ENCODE peak calls at places on chromosomes 12 and 14, in seven cellular contexts. N, T, I, H, F, X and S are unnamed samples.

GRCh38 chr12:122886851-122887816 is 8.8 kb downstream of the VPS37B start:
- DNase-seq in H (peak), X (peak), T (no peak), F (no peak), N (no peak), I (no peak), S (no peak)

GRCh38 chr12:95646781-95647184 is 95.5 kb upstream of the USP44 start:
- DNase-seq in F (no peak), N (no peak), H (no peak), T (no peak), I (peak), X (peak), S (peak)

GRCh38 chr12:47886471-47887240 is 18.1 kb downstream of the VDR start:
- DNase-seq in X (no peak), F (no peak), H (no peak), T (no peak), I (no peak), N (no peak), S (no peak)

GRCh38 chr12:39613525-39613924 is 6.1 kb downstream of the ABCD2 start:
- DNase-seq in X (no peak), H (no peak), I (no peak), F (no peak), N (no peak), T (no peak), S (no peak)

GRCh38 chr14:22472466-22472865 is 116.6 kb downstream of the DAD1 start:
- DNase-seq in H (no peak), T (no peak), N (no peak), X (no peak), F (no peak), I (no peak), S (no peak)

GRCh38 chr14:91252901-91253794 is 8.6 kb upstream of the GPR68 start:
- DNase-seq in T (no peak), X (no peak), F (peak), I (no peak), N (peak), H (no peak), S (peak)

GRCh38 chr14:64758711-64759554 is 54.7 kb downstream of the PLEKHG3 start:
- DNase-seq in X (peak), N (peak), F (no peak), I (peak), T (no peak), H (peak), S (no peak)

GRCh38 chr14:97033556-97034081 is 236.4 kb downstream of the VRK1 start:
- DNase-seq in H (no peak), F (no peak), I (no peak), X (no peak), N (no peak), T (no peak), S (peak)

GRCh38 chr12:132071001-132071810 is 72.9 kb downstream of the DDX51 start:
- DNase-seq in N (no peak), I (no peak), H (no peak), T (no peak), X (no peak), F (no peak), S (no peak)

GRCh38 chr14:67999693-68000384 is 180.3 kb downstream of the RAD51B start:
- DNase-seq in T (no peak), F (no peak), N (no peak), X (peak), H (peak), I (no peak), S (no peak)

GRCh38 chr14:81157431-81157830 is 63.3 kb downstream of the GTF2A1 start:
- DNase-seq in H (peak), T (no peak), F (no peak), X (no peak), I (no peak), N (no peak), S (no peak)

GRCh38 chr12:121448771-121449315 is 48.9 kb downstream of the RNF34 start:
- DNase-seq in T (no peak), N (no peak), I (no peak), X (no peak), F (no peak), H (no peak), S (no peak)

GRCh38 chr14:94770251-94770749 is 387 bp upstream of the GSC start:
- DNase-seq in N (no peak), X (peak), T (no peak), I (no peak), H (no peak), F (no peak), S (peak)

GRCh38 chr14:75542585-75543091 is 20.4 kb downstream of the BATF start:
- DNase-seq in F (peak), T (peak), X (peak), H (peak), I (no peak), N (no peak), S (peak)

GRCh38 chr12:50398931-50399330 is 1.8 kb upstream of the LARP4 start:
- DNase-seq in I (peak), T (no peak), X (no peak), F (no peak), N (no peak), H (no peak), S (no peak)

GRCh38 chr12:122072031-122072970 is 6.3 kb upstream of the MLXIP start:
- DNase-seq in N (peak), T (peak), I (no peak), F (no peak), H (peak), X (peak), S (no peak)

GRCh38 chr12:71958056-71958455 is 19.4 kb downstream of the TPH2 start:
- DNase-seq in I (no peak), F (no peak), N (no peak), T (no peak), X (peak), H (no peak), S (no peak)

GRCh38 chr12:162467-163307 is 51.3 kb downstream of the SLC6A12 start:
- DNase-seq in H (no peak), T (no peak), X (no peak), I (no peak), F (no peak), N (no peak), S (peak)

GRCh38 chr14:72558721-72559120 is 335.2 kb downstream of the DPF3 start:
- DNase-seq in H (peak), I (no peak), X (peak), F (no peak), N (no peak), T (peak), S (no peak)

GRCh38 chr12:70609739-70610491 is 27.3 kb downstream of the PTPRB start:
- DNase-seq in X (peak), F (no peak), I (peak), N (peak), T (peak), H (peak), S (peak)

GRCh38 chr14:34365309-34365915 is 96.6 kb downstream of the SPTSSA start:
- DNase-seq in T (no peak), X (peak), N (no peak), F (no peak), H (no peak), I (no peak), S (no peak)

GRCh38 chr12:111758120-111758561 is 8.6 kb upstream of the ALDH2 start:
- DNase-seq in I (no peak), H (peak), X (no peak), N (no peak), T (no peak), F (no peak), S (peak)

GRCh38 chr14:63616015-63616414 is 25.7 kb downstream of the WDR89 start:
- DNase-seq in H (peak), X (peak), N (no peak), F (no peak), I (no peak), T (no peak), S (no peak)

GRCh38 chr12:102958073-102958829 is 777 bp downstream of the ASCL1 start:
- DNase-seq in T (no peak), F (no peak), I (no peak), H (no peak), X (peak), N (peak), S (peak)

GRCh38 chr12:12804432-12804886 is 8.7 kb upstream of the DDX47 start:
- DNase-seq in F (no peak), X (peak), N (no peak), I (no peak), H (peak), T (no peak), S (no peak)

GRCh38 chr12:108273217-108273616 is 65.9 kb downstream of the CMKLR1 start:
- DNase-seq in H (no peak), X (no peak), F (no peak), I (no peak), T (no peak), N (peak), S (no peak)

GRCh38 chr14:52944267-52944666 is 6.6 kb downstream of the FERMT2 start:
- DNase-seq in F (no peak), H (no peak), N (no peak), I (no peak), T (no peak), X (no peak), S (no peak)

GRCh38 chr14:73943083-73943482 is 6.8 kb downstream of the FAM161B start:
- DNase-seq in N (no peak), I (no peak), X (peak), F (no peak), H (peak), T (peak), S (no peak)

GRCh38 chr12:50188280-50188781 is 21.2 kb upstream of the CERS5 start:
- DNase-seq in F (no peak), I (no peak), X (peak), H (no peak), T (peak), N (no peak), S (no peak)

GRCh38 chr12:5523396-5524115 is 91.6 kb downstream of the NTF3 start:
- DNase-seq in H (no peak), N (no peak), I (peak), F (no peak), T (no peak), X (no peak), S (no peak)

GRCh38 chr14:20610002-20610765 is 19.0 kb upstream of the RNASE12 start:
- DNase-seq in F (peak), X (peak), I (peak), H (peak), N (peak), T (peak), S (peak)

GRCh38 chr12:42483534-42483857 is 106.0 kb downstream of the PRICKLE1 start:
- DNase-seq in F (peak), T (no peak), H (no peak), N (peak), X (no peak), I (no peak), S (peak)

DNA sequence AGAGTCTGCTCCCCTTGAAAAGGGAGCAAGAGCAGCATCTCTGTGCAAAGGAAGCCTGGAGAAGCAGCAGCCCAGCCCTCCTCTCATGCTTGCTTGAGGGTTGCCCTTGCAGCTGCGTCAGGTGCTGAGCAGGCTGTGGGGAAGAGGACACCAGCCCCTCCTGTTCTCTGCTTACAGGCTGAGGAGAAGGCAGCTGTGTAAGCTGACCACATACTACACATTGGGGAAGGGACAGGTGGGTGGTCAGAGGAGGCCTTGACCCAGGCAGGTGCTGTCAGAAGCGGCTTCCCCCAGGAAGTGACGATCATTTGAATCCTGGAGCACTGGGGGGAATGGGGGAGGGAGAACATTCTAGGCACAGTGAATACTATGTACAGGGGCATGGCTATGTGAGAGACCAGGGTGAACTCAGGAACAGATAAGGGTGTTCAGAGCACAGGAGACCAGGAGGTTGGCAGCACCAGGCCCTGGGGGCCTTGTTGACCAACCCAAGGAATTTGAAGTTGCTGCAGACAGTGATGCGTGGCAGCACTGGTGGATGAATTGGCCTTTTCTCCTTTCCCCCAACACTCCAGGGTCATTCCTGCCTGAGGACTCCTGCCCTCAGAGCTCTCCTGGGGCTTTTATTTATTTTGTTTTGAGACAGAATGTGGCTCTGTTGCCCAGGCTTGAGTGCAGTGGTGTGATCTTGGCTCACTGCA is 2.7 kb upstream of the KLC1 start:
- DNase-seq in F (no peak), X (no peak), H (no peak), N (no peak), T (no peak), I (no peak), S (no peak)
- H3K4me3 ChIP-seq in F (no peak), X (no peak), H (no peak), N (no peak), T (no peak), I (no peak), S (no peak)

GRCh38 chr14:55136868-55137785 is 8.1 kb downstream of the LGALS3 start:
- DNase-seq in X (peak), H (no peak), F (no peak), N (no peak), T (peak), I (no peak), S (no peak)
- H3K4me3 ChIP-seq in X (peak), H (no peak), F (no peak), N (no peak), T (peak), I (no peak), S (no peak)

GRCh38 chr12:20508962-20509361 is 140.6 kb downstream of the PDE3A start:
- DNase-seq in N (peak), I (no peak), F (no peak), T (no peak), H (no peak), X (peak), S (no peak)

GRCh38 chr12:20514598-20514997 is 146.3 kb downstream of the PDE3A start:
- DNase-seq in H (no peak), I (no peak), N (no peak), T (no peak), X (no peak), F (no peak), S (no peak)

GRCh38 chr12:20510811-20511210 is 142.5 kb downstream of the PDE3A start:
- DNase-seq in X (no peak), N (no peak), H (no peak), F (no peak), I (no peak), T (no peak), S (no peak)

GRCh38 chr12:20508362-20508761 is 140.0 kb downstream of the PDE3A start:
- DNase-seq in H (no peak), T (no peak), I (no peak), N (no peak), F (no peak), X (peak), S (no peak)

DNA sequence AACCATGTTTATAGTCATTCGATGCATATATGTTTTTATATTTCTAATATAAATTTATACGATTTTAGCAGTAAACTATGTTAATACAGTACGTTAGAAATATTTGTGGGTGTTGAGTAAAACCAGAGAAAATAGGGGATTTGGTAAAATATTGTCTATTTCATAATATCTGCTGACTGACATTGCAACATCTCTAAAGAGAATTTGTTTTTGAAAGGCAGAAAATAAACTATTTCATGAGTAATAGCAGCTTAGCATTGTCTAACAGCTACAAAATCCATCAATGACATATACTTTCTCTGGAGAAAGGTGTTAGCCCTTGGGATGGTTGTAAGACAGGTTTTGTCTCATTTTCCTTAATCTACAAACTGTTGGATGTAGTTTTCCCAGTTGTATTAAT is 144.9 kb downstream of the PDE3A start:
- DNase-seq in N (no peak), T (no peak), F (no peak), X (peak), I (no peak), H (no peak), S (no peak)
- H3K4me3 ChIP-seq in N (no peak), T (no peak), F (no peak), X (no peak), I (no peak), H (no peak), S (no peak)

GRCh38 chr14:36767603-36768281 is 106.1 kb downstream of the PAX9 start:
- DNase-seq in X (no peak), F (no peak), H (peak), N (no peak), I (no peak), T (no peak), S (peak)
- H3K4me3 ChIP-seq in X (no peak), F (no peak), H (no peak), N (no peak), I (no peak), T (no peak), S (no peak)